ENCODE peak calls at places on chromosome 5, in five cellular contexts. M is Kasumi-1; E is activated naive CD8-positive, alpha-beta T cell treated with anti-CD3 and anti-CD28 coated beads for 36 hours; G is body of pancreas; L is progenitor cell of endocrine pancreas. T is an unnamed sample.

GRCh38 chr5:55668356-55668755 is 43.8 kb downstream of the SLC38A9 start:
- DNase-seq in M (peak; percentile 6), E (no peak), G (no peak), L (no peak), T (no peak)

GRCh38 chr5:53302524-53302923 is 177.9 kb upstream of the FST start:
- DNase-seq in M (no peak), E (no peak), G (no peak), L (no peak), T (no peak)

GRCh38 chr5:132180134-132180745 is 47.4 kb downstream of the P4HA2 start:
- DNase-seq in M (peak; percentile 60), E (no peak), G (peak; percentile 34), L (no peak), T (no peak)

GRCh38 chr5:39148983-39149534 is 70.3 kb downstream of the FYB1 start:
- DNase-seq in M (peak; percentile 39), E (no peak), G (no peak), L (no peak), T (no peak)

GRCh38 chr5:115543931-115544370 is 624 bp downstream of the FEM1C start:
- DNase-seq in M (peak; percentile 78), E (peak; percentile 58), G (peak; percentile 57), L (peak; percentile 15), T (peak; percentile 63)

GRCh38 chr5:143063175-143063970 is 293.2 kb downstream of the ARHGAP26 start:
- DNase-seq in M (no peak), E (no peak), G (peak; percentile 17), L (no peak), T (no peak)

GRCh38 chr5:127072861-127073846 is at the start of gene C5orf63:
- DNase-seq in M (no peak), E (peak; percentile 89), G (peak; percentile 70), L (peak; percentile 39), T (no peak)

GRCh38 chr5:141848771-141849370 is 29.3 kb downstream of the PCDH1 start:
- DNase-seq in M (no peak), E (no peak), G (peak; percentile 78), L (peak; percentile 33), T (peak; percentile 60)

GRCh38 chr5:149035282-149035882 is 27.5 kb downstream of the SH3TC2 start:
- DNase-seq in M (peak; percentile 87), E (peak; percentile 64), G (peak; percentile 75), L (peak; percentile 57), T (peak; percentile 79)

GRCh38 chr5:138354926-138355378 is 2.5 kb downstream of the KDM3B start:
- DNase-seq in M (peak; percentile 80), E (peak; percentile 56), G (peak; percentile 21), L (no peak), T (no peak)

GRCh38 chr5:2737273-2738155 is 14.0 kb downstream of the IRX2 start:
- DNase-seq in M (no peak), E (no peak), G (no peak), L (no peak), T (no peak)

GRCh38 chr5:140106805-140107311 is 7.1 kb upstream of the PURA start:
- DNase-seq in M (no peak), E (no peak), G (no peak), L (no peak), T (no peak)

GRCh38 chr5:146647656-146648199 is 131.7 kb upstream of the GPR151 start:
- DNase-seq in M (no peak), E (no peak), G (no peak), L (no peak), T (no peak)

GRCh38 chr5:56369333-56369947 is 136.3 kb upstream of the ANKRD55 start:
- DNase-seq in M (no peak), E (no peak), G (no peak), L (no peak), T (no peak)